ENCODE peak calls at places on chromosome X, in ten cellular contexts. F, K, Z, A, Q, E, M, V, X and N are unnamed samples.

GRCh38 chrX:20639115-20639514 is 372.4 kb upstream of the RPS6KA3 start:
- DNase-seq in V (no peak), A (no peak), F (no peak), E (no peak), M (no peak), Q (no peak), Z (no peak), X (no peak), K (no peak), N (no peak)

GRCh38 chrX:109992203-109992602 is 10.7 kb upstream of the TMEM164 start:
- DNase-seq in F (no peak), Z (no peak), A (no peak), K (no peak), X (no peak), V (no peak), E (no peak), M (no peak), Q (no peak), N (no peak)

GRCh38 chrX:12138366-12139313 is at the start of gene FRMPD4:
- DNase-seq in F (no peak), K (peak; percentile 89), Z (no peak), V (peak; percentile 38), E (no peak), X (no peak), Q (peak; percentile 8), M (no peak), A (peak; percentile 1), N (no peak)

GRCh38 chrX:155966876-155967275 is 30.6 kb upstream of the IL9R start:
- DNase-seq in F (no peak), X (peak; percentile 23), Z (no peak), K (peak; percentile 19), A (no peak), V (no peak), E (no peak), Q (no peak), M (no peak), N (peak; percentile 38)

GRCh38 chrX:1453390-1453783 is 678 bp upstream of the ASMTL start:
- DNase-seq in Z (peak; percentile 91), F (no peak), E (no peak), A (no peak), X (no peak), M (no peak), K (no peak), Q (no peak), V (no peak), N (no peak)

GRCh38 chrX:111511477-111511876 is at the start of gene SERTM2:
- DNase-seq in X (no peak), M (no peak), Z (no peak), V (no peak), K (peak; percentile 29), A (no peak), E (peak; percentile 27), F (no peak), Q (no peak), N (no peak)

GRCh38 chrX:123835661-123836371 is 24.0 kb upstream of the XIAP start:
- DNase-seq in V (peak; percentile 79), E (peak; percentile 76), F (no peak), K (no peak), M (no peak), Z (no peak), A (no peak), Q (no peak), X (no peak), N (peak; percentile 73)

GRCh38 chrX:109889289-109890006 is 113.5 kb upstream of the TMEM164 start:
- DNase-seq in V (peak; percentile 12), Z (no peak), F (no peak), M (no peak), X (no peak), Q (no peak), E (peak; percentile 23), K (no peak), A (no peak), N (no peak)

GRCh38 chrX:136065044-136065671 is 79.9 kb downstream of the SLC9A6 start:
- DNase-seq in M (no peak), K (no peak), Q (no peak), V (peak; percentile 73), F (no peak), E (peak; percentile 27), A (no peak), X (no peak), Z (peak; percentile 60), N (no peak)

GRCh38 chrX:56618250-56618649 is 54.8 kb downstream of the UBQLN2 start:
- DNase-seq in M (no peak), F (no peak), V (no peak), K (no peak), Q (no peak), X (no peak), Z (no peak), A (no peak), E (no peak), N (no peak)

GRCh38 chrX:101803451-101803850 is 128.4 kb downstream of the ZMAT1 start:
- DNase-seq in V (no peak), X (no peak), M (no peak), A (no peak), K (no peak), F (no peak), Z (no peak), Q (no peak), E (no peak), N (no peak)

GRCh38 chrX:28581522-28581921 is 5.7 kb upstream of the IL1RAPL1 start:
- DNase-seq in Q (no peak), K (no peak), Z (no peak), V (no peak), X (no peak), M (no peak), F (no peak), E (no peak), A (no peak), N (no peak)

GRCh38 chrX:9875801-9876200 is 89.6 kb downstream of the SHROOM2 start:
- DNase-seq in Z (no peak), X (no peak), K (no peak), A (no peak), F (no peak), M (no peak), V (no peak), E (no peak), Q (no peak), N (no peak)

GRCh38 chrX:2498781-2499302 is 1.9 kb downstream of the DHRSX start:
- DNase-seq in X (no peak), M (peak; percentile 66), Q (no peak), A (no peak), V (peak; percentile 13), Z (no peak), E (no peak), K (no peak), F (no peak), N (no peak)

GRCh38 chrX:1086444-1087409 is 125.7 kb downstream of the CRLF2 start:
- DNase-seq in Q (no peak), M (peak; percentile 16), A (no peak), Z (no peak), X (no peak), E (peak; percentile 73), F (no peak), K (no peak), V (peak; percentile 2), N (peak; percentile 99)

GRCh38 chrX:41178201-41178600 is 93.0 kb downstream of the USP9X start:
- DNase-seq in E (no peak), V (no peak), F (no peak), X (no peak), Z (no peak), M (no peak), A (no peak), K (no peak), Q (no peak), N (no peak)

GRCh38 chrX:22118161-22118830 is 86.2 kb downstream of the PHEX start:
- DNase-seq in A (no peak), E (peak; percentile 14), Q (no peak), V (no peak), X (no peak), Z (no peak), M (no peak), F (no peak), K (no peak), N (no peak)

GRCh38 chrX:154300815-154301214 is 5.2 kb downstream of the TKTL1 start:
- DNase-seq in Z (no peak), X (no peak), M (no peak), Q (no peak), V (no peak), K (no peak), A (no peak), F (no peak), E (no peak), N (no peak)

GRCh38 chrX:13153796-13154195 is 109.4 kb upstream of the FAM9C start:
- DNase-seq in Z (peak; percentile 48), Q (no peak), K (no peak), A (no peak), M (no peak), X (no peak), E (no peak), V (peak; percentile 59), F (no peak), N (peak; percentile 33)

GRCh38 chrX:54358424-54359211 is 772 bp upstream of the WNK3 start:
- DNase-seq in F (peak; percentile 52), K (peak; percentile 88), Q (peak; percentile 56), V (no peak), A (no peak), Z (peak; percentile 61), M (peak; percentile 83), X (peak; percentile 56), E (no peak), N (peak; percentile 52)

GRCh38 chrX:14409341-14409740 is 120.0 kb upstream of the GLRA2 start:
- DNase-seq in Z (no peak), M (no peak), V (no peak), Q (no peak), A (no peak), E (peak; percentile 2), F (no peak), X (no peak), K (no peak), N (no peak)

GRCh38 chrX:151538190-151539122 is 25.0 kb upstream of the PASD1 start:
- DNase-seq in A (no peak), F (no peak), K (no peak), V (no peak), X (no peak), M (no peak), E (peak; percentile 13), Q (no peak), Z (no peak), N (no peak)

GRCh38 chrX:114650351-114650750 is 66.5 kb downstream of the HTR2C start:
- DNase-seq in X (no peak), V (peak; percentile 6), Z (no peak), E (no peak), Q (no peak), A (no peak), K (no peak), F (no peak), M (no peak), N (no peak)

GRCh38 chrX:138925330-138925729 is 213.8 kb upstream of the FGF13 start:
- DNase-seq in Q (no peak), E (peak; percentile 70), X (no peak), K (no peak), A (no peak), V (peak; percentile 93), F (no peak), M (no peak), Z (no peak), N (peak; percentile 68)

GRCh38 chrX:38232287-38232686 is 11.6 kb upstream of the SRPX start:
- DNase-seq in Q (no peak), E (peak; percentile 7), K (no peak), F (no peak), A (no peak), X (no peak), Z (no peak), M (no peak), V (peak; percentile 65), N (no peak)

GRCh38 chrX:119753639-119754257 is 4.6 kb upstream of the SOWAHD start:
- DNase-seq in K (peak; percentile 15), E (peak; percentile 54), Z (no peak), F (no peak), X (peak; percentile 54), M (no peak), A (peak; percentile 29), Q (no peak), V (peak; percentile 28), N (no peak)